ENCODE peak calls at places on chromosomes 2 and 18, in nine cellular contexts. One of them, this sample, is unnamed.

GRCh38 chr2:86552889-86553288 is 10.4 kb downstream of the CHMP3 start:
- DNase-seq in CD8-positive, alpha-beta memory T cell: no peak
- DNase-seq in tibial artery: no peak
- DNase-seq in A549: no peak
- DNase-seq in CD8-positive, alpha-beta T cell: no peak
- DNase-seq in H1: no peak
- DNase-seq in K562: no peak
- DNase-seq in GM23248: no peak
- DNase-seq in pancreas: no peak
- DNase-seq in this sample: no peak

GRCh38 chr2:4258563-4258962 is 555.2 kb downstream of the DCDC2C start:
- DNase-seq in K562: no peak
- DNase-seq in tibial artery: no peak
- DNase-seq in CD8-positive, alpha-beta memory T cell: no peak
- DNase-seq in CD8-positive, alpha-beta T cell: no peak
- DNase-seq in H1: no peak
- DNase-seq in GM23248: no peak
- DNase-seq in A549: no peak
- DNase-seq in pancreas: no peak
- DNase-seq in this sample: no peak

GRCh38 chr18:57951999-57952774 is 91.8 kb upstream of the NEDD4L start:
- DNase-seq in H1: no peak
- DNase-seq in CD8-positive, alpha-beta T cell: no peak
- DNase-seq in K562: no peak
- DNase-seq in GM23248: no peak
- DNase-seq in tibial artery: no peak
- DNase-seq in pancreas: no peak
- DNase-seq in A549: no peak
- DNase-seq in CD8-positive, alpha-beta memory T cell: no peak
- DNase-seq in this sample: no peak

GRCh38 chr2:240648650-240649275 is 23.5 kb downstream of the GPR35 start:
- DNase-seq in A549: no peak
- DNase-seq in H1: no peak
- DNase-seq in K562: no peak
- DNase-seq in GM23248: peak; percentile 9
- DNase-seq in CD8-positive, alpha-beta memory T cell: no peak
- DNase-seq in pancreas: no peak
- DNase-seq in tibial artery: no peak
- DNase-seq in CD8-positive, alpha-beta T cell: no peak
- DNase-seq in this sample: no peak

GRCh38 chr2:168371273-168371992 is 84.6 kb upstream of the CERS6 start:
- DNase-seq in pancreas: no peak
- DNase-seq in CD8-positive, alpha-beta memory T cell: no peak
- DNase-seq in CD8-positive, alpha-beta T cell: no peak
- DNase-seq in H1: no peak
- DNase-seq in GM23248: no peak
- DNase-seq in tibial artery: no peak
- DNase-seq in A549: no peak
- DNase-seq in K562: no peak
- DNase-seq in this sample: no peak

GRCh38 chr2:200471324-200471848 is 38.5 kb downstream of the KCTD18 start:
- DNase-seq in pancreas: no peak
- DNase-seq in K562: no peak
- DNase-seq in H1: no peak
- DNase-seq in tibial artery: no peak
- DNase-seq in CD8-positive, alpha-beta T cell: no peak
- DNase-seq in GM23248: peak; percentile 39
- DNase-seq in CD8-positive, alpha-beta memory T cell: peak; percentile 21
- DNase-seq in A549: peak; percentile 57
- DNase-seq in this sample: no peak

GRCh38 chr18:57107141-57107832 is 39.6 kb upstream of the BOD1L2 start:
- DNase-seq in A549: no peak
- DNase-seq in pancreas: no peak
- DNase-seq in CD8-positive, alpha-beta T cell: no peak
- DNase-seq in GM23248: peak; percentile 57
- DNase-seq in CD8-positive, alpha-beta memory T cell: no peak
- DNase-seq in K562: peak; percentile 32
- DNase-seq in tibial artery: no peak
- DNase-seq in H1: no peak
- DNase-seq in this sample: no peak

GRCh38 chr18:36323421-36323820 is 25.9 kb downstream of the FHOD3 start:
- DNase-seq in GM23248: no peak
- DNase-seq in K562: no peak
- DNase-seq in H1: no peak
- DNase-seq in A549: no peak
- DNase-seq in tibial artery: no peak
- DNase-seq in pancreas: no peak
- DNase-seq in CD8-positive, alpha-beta memory T cell: no peak
- DNase-seq in CD8-positive, alpha-beta T cell: no peak
- DNase-seq in this sample: no peak

GRCh38 chr2:207133862-207134519 is 31.8 kb downstream of the KLF7 start:
- DNase-seq in GM23248: peak; percentile 78
- DNase-seq in H1: no peak
- DNase-seq in CD8-positive, alpha-beta T cell: no peak
- DNase-seq in A549: no peak
- DNase-seq in pancreas: no peak
- DNase-seq in K562: no peak
- DNase-seq in tibial artery: peak; percentile 90
- DNase-seq in CD8-positive, alpha-beta memory T cell: no peak
- DNase-seq in this sample: no peak

GRCh38 chr2:181891966-181892794 is 650 bp downstream of the ITPRID2 start:
- DNase-seq in tibial artery: peak; percentile 58
- DNase-seq in K562: peak; percentile 69
- DNase-seq in A549: peak; percentile 30
- DNase-seq in CD8-positive, alpha-beta T cell: peak; percentile 26
- DNase-seq in CD8-positive, alpha-beta memory T cell: peak; percentile 32
- DNase-seq in GM23248: peak; percentile 79
- DNase-seq in H1: peak; percentile 27
- DNase-seq in pancreas: peak; percentile 92
- DNase-seq in this sample: no peak

GRCh38 chr2:181896286-181896685 is 4.8 kb downstream of the ITPRID2 start:
- DNase-seq in GM23248: no peak
- DNase-seq in CD8-positive, alpha-beta memory T cell: no peak
- DNase-seq in A549: no peak
- DNase-seq in tibial artery: no peak
- DNase-seq in H1: no peak
- DNase-seq in K562: no peak
- DNase-seq in CD8-positive, alpha-beta T cell: no peak
- DNase-seq in pancreas: no peak
- DNase-seq in this sample: no peak

GRCh38 chr2:181894381-181894780 is 2.9 kb downstream of the ITPRID2 start:
- DNase-seq in A549: no peak
- DNase-seq in pancreas: no peak
- DNase-seq in K562: no peak
- DNase-seq in CD8-positive, alpha-beta T cell: no peak
- DNase-seq in H1: no peak
- DNase-seq in CD8-positive, alpha-beta memory T cell: no peak
- DNase-seq in tibial artery: no peak
- DNase-seq in GM23248: no peak
- DNase-seq in this sample: no peak

GRCh38 chr2:181892795-181893435 is 1.4 kb downstream of the ITPRID2 start:
- DNase-seq in H1: no peak
- DNase-seq in tibial artery: no peak
- DNase-seq in CD8-positive, alpha-beta memory T cell: no peak
- DNase-seq in CD8-positive, alpha-beta T cell: no peak
- DNase-seq in pancreas: no peak
- DNase-seq in GM23248: peak; percentile 64
- DNase-seq in A549: peak; percentile 22
- DNase-seq in K562: no peak
- DNase-seq in this sample: no peak

DNA sequence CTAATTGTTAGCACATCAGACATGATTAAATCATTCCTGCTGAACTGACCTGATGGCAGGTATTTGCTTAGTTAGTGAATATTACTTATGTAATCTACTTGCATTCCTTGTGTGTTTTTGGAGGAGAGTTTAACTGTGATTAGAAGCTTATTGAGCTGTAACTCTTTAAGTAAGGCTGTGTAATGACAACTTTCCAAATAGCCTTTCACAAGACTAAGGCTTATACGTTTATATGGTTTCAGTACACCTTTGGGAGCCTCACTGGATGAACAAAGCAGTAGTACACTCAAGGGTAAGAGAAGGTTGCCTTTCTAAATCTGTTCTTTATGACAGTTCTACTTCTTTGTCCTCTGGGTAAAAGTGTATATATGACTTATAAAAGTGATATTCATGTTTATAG is 4.3 kb downstream of the ITPRID2 start:
- DNase-seq in GM23248: no peak
- DNase-seq in A549: no peak
- DNase-seq in tibial artery: no peak
- DNase-seq in H1: no peak
- DNase-seq in CD8-positive, alpha-beta memory T cell: no peak
- DNase-seq in pancreas: no peak
- DNase-seq in CD8-positive, alpha-beta T cell: no peak
- DNase-seq in K562: no peak
- DNase-seq in this sample: no peak
- H3K27ac ChIP-seq in GM23248: no peak overlapping the region
- H3K27ac ChIP-seq in A549: no peak overlapping the region
- H3K27ac ChIP-seq in tibial artery: no peak overlapping the region
- H3K27ac ChIP-seq in H1: no peak overlapping the region
- H3K27ac ChIP-seq in CD8-positive, alpha-beta memory T cell: no peak overlapping the region
- H3K27ac ChIP-seq in pancreas: peak overlapping the region; percentile 100
- H3K27ac ChIP-seq in CD8-positive, alpha-beta T cell: no peak overlapping the region
- H3K27ac ChIP-seq in K562: no peak overlapping the region
- H3K27ac ChIP-seq in this sample: no peak overlapping the region

DNA sequence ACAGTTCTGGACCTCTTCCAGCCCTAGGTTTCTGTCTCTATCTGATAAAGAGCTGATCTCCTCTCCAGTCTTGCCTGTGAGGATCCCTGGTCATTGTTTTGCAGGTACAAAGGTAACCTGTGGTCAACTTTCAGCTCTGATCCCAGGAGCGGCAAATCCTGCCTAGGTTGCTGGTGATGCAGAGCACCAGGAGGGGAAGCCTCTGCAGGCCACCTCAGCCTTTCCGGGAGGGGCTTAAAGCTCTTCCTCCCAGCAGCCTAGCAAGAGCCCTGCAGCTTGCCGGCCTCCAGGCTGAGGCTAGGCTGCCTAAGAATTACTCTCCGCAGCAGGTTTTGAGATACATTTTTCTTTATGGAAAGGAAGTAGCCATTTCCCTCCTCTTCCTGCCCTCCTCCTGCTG is 69.9 kb upstream of the WIPF1 start:
- DNase-seq in GM23248: peak; percentile 34
- DNase-seq in CD8-positive, alpha-beta T cell: no peak
- DNase-seq in K562: no peak
- DNase-seq in pancreas: no peak
- DNase-seq in H1: no peak
- DNase-seq in CD8-positive, alpha-beta memory T cell: no peak
- DNase-seq in A549: no peak
- DNase-seq in tibial artery: no peak
- DNase-seq in this sample: no peak
- H3K4me3 ChIP-seq in GM23248: no peak overlapping the region
- H3K4me3 ChIP-seq in CD8-positive, alpha-beta T cell: no peak overlapping the region
- H3K4me3 ChIP-seq in K562: no peak overlapping the region
- H3K4me3 ChIP-seq in pancreas: no peak overlapping the region
- H3K4me3 ChIP-seq in H1: no peak overlapping the region
- H3K4me3 ChIP-seq in CD8-positive, alpha-beta memory T cell: no peak overlapping the region
- H3K4me3 ChIP-seq in A549: no peak overlapping the region
- H3K4me3 ChIP-seq in tibial artery: no peak overlapping the region
- H3K4me3 ChIP-seq in this sample: no peak overlapping the region

DNA sequence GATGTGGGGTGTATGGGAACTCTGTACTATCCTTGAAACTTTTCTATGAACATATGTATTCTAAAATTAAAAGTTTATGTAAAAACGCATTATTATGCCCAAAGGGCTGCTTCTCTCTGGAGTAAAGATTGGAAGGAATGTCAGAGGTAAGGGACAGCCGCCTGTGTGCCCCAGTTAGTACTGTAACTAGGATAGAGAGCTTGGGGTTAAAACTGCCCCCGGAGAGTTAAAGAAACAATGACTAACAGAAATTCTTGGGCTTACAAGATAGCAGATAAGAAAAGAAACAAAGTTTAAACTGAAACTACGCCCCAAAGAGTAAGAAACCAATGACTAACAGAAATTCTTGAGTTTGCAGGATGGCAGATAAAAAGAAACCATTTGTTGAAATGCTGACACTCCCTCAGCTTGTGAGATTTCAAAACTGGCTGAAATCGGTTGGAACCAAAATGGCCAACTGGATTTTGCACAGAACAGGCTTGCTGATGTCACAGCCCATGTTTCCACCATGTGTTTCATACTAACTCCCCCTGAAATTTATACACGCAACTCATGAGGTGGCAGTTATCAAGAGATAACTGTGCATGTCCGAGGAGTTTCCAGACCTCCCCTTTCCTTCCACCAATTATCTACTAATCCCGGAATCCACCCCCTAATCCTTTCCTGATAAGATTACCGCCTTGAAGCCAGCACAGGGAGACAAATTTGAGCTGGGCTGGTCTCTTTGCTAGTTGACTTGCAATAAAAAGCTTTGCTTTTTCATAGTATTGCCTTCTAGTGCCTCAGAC is 8.7 kb upstream of the TXNDC2 start:
- DNase-seq in GM23248: peak; percentile 89
- DNase-seq in CD8-positive, alpha-beta T cell: no peak
- DNase-seq in A549: peak; percentile 35
- DNase-seq in pancreas: no peak
- DNase-seq in K562: peak; percentile 84
- DNase-seq in H1: no peak
- DNase-seq in CD8-positive, alpha-beta memory T cell: no peak
- DNase-seq in tibial artery: peak; percentile 53
- DNase-seq in this sample: no peak
- H3K4me1 ChIP-seq in GM23248: peaks cover 7% of the 10 kb centered on the region
- H3K4me1 ChIP-seq in CD8-positive, alpha-beta T cell: no peaks in the 10 kb centered on the region
- H3K4me1 ChIP-seq in A549: peaks cover 27% of the 10 kb centered on the region
- H3K4me1 ChIP-seq in pancreas: peaks cover 8% of the 10 kb centered on the region
- H3K4me1 ChIP-seq in K562: peaks cover 23% of the 10 kb centered on the region
- H3K4me1 ChIP-seq in H1: no peaks in the 10 kb centered on the region
- H3K4me1 ChIP-seq in CD8-positive, alpha-beta memory T cell: no peaks in the 10 kb centered on the region
- H3K4me1 ChIP-seq in tibial artery: peaks cover 5% of the 10 kb centered on the region
- H3K4me1 ChIP-seq in this sample: peaks cover 1% of the 10 kb centered on the region

GRCh38 chr2:119384971-119385370 is 18.2 kb downstream of the DBI start:
- DNase-seq in CD8-positive, alpha-beta memory T cell: no peak
- DNase-seq in H1: no peak
- DNase-seq in GM23248: no peak
- DNase-seq in K562: no peak
- DNase-seq in A549: no peak
- DNase-seq in pancreas: no peak
- DNase-seq in tibial artery: no peak
- DNase-seq in CD8-positive, alpha-beta T cell: no peak
- DNase-seq in this sample: no peak

GRCh38 chr2:119393971-119394748 is 27.4 kb downstream of the DBI start:
- DNase-seq in pancreas: no peak
- DNase-seq in CD8-positive, alpha-beta T cell: no peak
- DNase-seq in tibial artery: no peak
- DNase-seq in CD8-positive, alpha-beta memory T cell: no peak
- DNase-seq in K562: no peak
- DNase-seq in GM23248: no peak
- DNase-seq in A549: no peak
- DNase-seq in H1: no peak
- DNase-seq in this sample: no peak

GRCh38 chr2:119387381-119388129 is 20.8 kb downstream of the DBI start:
- DNase-seq in CD8-positive, alpha-beta memory T cell: no peak
- DNase-seq in CD8-positive, alpha-beta T cell: no peak
- DNase-seq in GM23248: peak; percentile 87
- DNase-seq in pancreas: no peak
- DNase-seq in A549: no peak
- DNase-seq in tibial artery: peak; percentile 66
- DNase-seq in H1: no peak
- DNase-seq in K562: peak; percentile 33
- DNase-seq in this sample: no peak

GRCh38 chr2:119385465-119385864 is 18.7 kb downstream of the DBI start:
- DNase-seq in CD8-positive, alpha-beta memory T cell: no peak
- DNase-seq in CD8-positive, alpha-beta T cell: no peak
- DNase-seq in GM23248: no peak
- DNase-seq in pancreas: no peak
- DNase-seq in H1: no peak
- DNase-seq in K562: no peak
- DNase-seq in tibial artery: no peak
- DNase-seq in A549: no peak
- DNase-seq in this sample: no peak

GRCh38 chr2:119389615-119390306 is 23.0 kb downstream of the DBI start:
- DNase-seq in GM23248: peak; percentile 76
- DNase-seq in CD8-positive, alpha-beta T cell: no peak
- DNase-seq in pancreas: no peak
- DNase-seq in H1: no peak
- DNase-seq in CD8-positive, alpha-beta memory T cell: no peak
- DNase-seq in tibial artery: peak; percentile 50
- DNase-seq in K562: no peak
- DNase-seq in A549: no peak
- DNase-seq in this sample: no peak
- H3K27ac ChIP-seq in GM23248: peak overlapping the region; percentile 1
- H3K27ac ChIP-seq in CD8-positive, alpha-beta T cell: no peak overlapping the region
- H3K27ac ChIP-seq in pancreas: peak overlapping the region; percentile 10
- H3K27ac ChIP-seq in H1: no peak overlapping the region
- H3K27ac ChIP-seq in CD8-positive, alpha-beta memory T cell: no peak overlapping the region
- H3K27ac ChIP-seq in tibial artery: no peak overlapping the region
- H3K27ac ChIP-seq in K562: no peak overlapping the region
- H3K27ac ChIP-seq in A549: no peak overlapping the region
- H3K27ac ChIP-seq in this sample: no peak overlapping the region

This sample was measured in iPS DF 6.9.